ENCODE peak calls at places on chromosomes 6 and 20, in five cellular contexts. One of them, this sample, is unnamed. For H3K27me3, the result is how much of the 10 kb centered on the place peaks cover.

GRCh38 chr6:160461641-160462040 is 113.5 kb downstream of the SLC22A3 start:
- DNase-seq in CD4-positive, alpha-beta memory T cell: peak
- DNase-seq in bronchial epithelial cell: peak
- DNase-seq in CD8-positive, alpha-beta T cell: no peak
- DNase-seq in heart right ventricle: no peak
- DNase-seq in this sample: no peak

GRCh38 chr6:139757766-139758655 is 383.6 kb upstream of the CITED2 start:
- DNase-seq in heart right ventricle: no peak
- DNase-seq in CD4-positive, alpha-beta memory T cell: no peak
- DNase-seq in CD8-positive, alpha-beta T cell: no peak
- DNase-seq in bronchial epithelial cell: no peak
- DNase-seq in this sample: no peak

GRCh38 chr20:17680836-17681740 is 954 bp downstream of the RRBP1 start:
- DNase-seq in heart right ventricle: peak
- DNase-seq in CD4-positive, alpha-beta memory T cell: peak
- DNase-seq in CD8-positive, alpha-beta T cell: peak
- DNase-seq in bronchial epithelial cell: peak
- DNase-seq in this sample: peak

GRCh38 chr6:29733057-29733456 is 9.8 kb downstream of the HLA-F start:
- DNase-seq in heart right ventricle: no peak
- DNase-seq in bronchial epithelial cell: no peak
- DNase-seq in CD4-positive, alpha-beta memory T cell: no peak
- DNase-seq in CD8-positive, alpha-beta T cell: no peak
- DNase-seq in this sample: no peak

GRCh38 chr6:133681880-133682279 is 207.0 kb upstream of the TCF21 start:
- DNase-seq in bronchial epithelial cell: no peak
- DNase-seq in CD8-positive, alpha-beta T cell: no peak
- DNase-seq in CD4-positive, alpha-beta memory T cell: no peak
- DNase-seq in heart right ventricle: no peak
- DNase-seq in this sample: no peak

GRCh38 chr6:52546678-52547077 is 30.2 kb downstream of the TRAM2 start:
- DNase-seq in CD4-positive, alpha-beta memory T cell: no peak
- DNase-seq in bronchial epithelial cell: no peak
- DNase-seq in heart right ventricle: no peak
- DNase-seq in CD8-positive, alpha-beta T cell: no peak
- DNase-seq in this sample: peak

GRCh38 chr20:48006036-48006833 is 221.0 kb upstream of the SULF2 start:
- DNase-seq in CD8-positive, alpha-beta T cell: no peak
- DNase-seq in CD4-positive, alpha-beta memory T cell: no peak
- DNase-seq in heart right ventricle: no peak
- DNase-seq in bronchial epithelial cell: no peak
- DNase-seq in this sample: peak

GRCh38 chr20:47867831-47868230 is 82.5 kb upstream of the SULF2 start:
- DNase-seq in CD8-positive, alpha-beta T cell: no peak
- DNase-seq in heart right ventricle: no peak
- DNase-seq in CD4-positive, alpha-beta memory T cell: no peak
- DNase-seq in bronchial epithelial cell: no peak
- DNase-seq in this sample: no peak

GRCh38 chr6:110357298-110357695 is 852 bp downstream of the METTL24 start:
- DNase-seq in CD8-positive, alpha-beta T cell: no peak
- DNase-seq in bronchial epithelial cell: no peak
- DNase-seq in CD4-positive, alpha-beta memory T cell: no peak
- DNase-seq in heart right ventricle: no peak
- DNase-seq in this sample: no peak

GRCh38 chr20:34390769-34391447 is 27.8 kb downstream of the ITCH start:
- DNase-seq in CD4-positive, alpha-beta memory T cell: no peak
- DNase-seq in CD8-positive, alpha-beta T cell: peak
- DNase-seq in heart right ventricle: peak
- DNase-seq in bronchial epithelial cell: peak
- DNase-seq in this sample: no peak

GRCh38 chr6:35082733-35083403 is 58.3 kb downstream of the TCP11 start:
- DNase-seq in heart right ventricle: no peak
- DNase-seq in CD4-positive, alpha-beta memory T cell: no peak
- DNase-seq in bronchial epithelial cell: no peak
- DNase-seq in CD8-positive, alpha-beta T cell: no peak
- DNase-seq in this sample: no peak

GRCh38 chr20:64246616-64247311 is 8.8 kb upstream of the PCMTD2 start:
- DNase-seq in heart right ventricle: no peak
- DNase-seq in CD4-positive, alpha-beta memory T cell: no peak
- DNase-seq in bronchial epithelial cell: no peak
- DNase-seq in CD8-positive, alpha-beta T cell: no peak
- DNase-seq in this sample: no peak

GRCh38 chr6:96153775-96154174 is 138.0 kb downstream of the FUT9 start:
- DNase-seq in CD8-positive, alpha-beta T cell: no peak
- DNase-seq in heart right ventricle: no peak
- DNase-seq in CD4-positive, alpha-beta memory T cell: no peak
- DNase-seq in bronchial epithelial cell: no peak
- DNase-seq in this sample: no peak

GRCh38 chr6:21831531-21832291 is 238.2 kb downstream of the SOX4 start:
- DNase-seq in CD8-positive, alpha-beta T cell: no peak
- DNase-seq in heart right ventricle: no peak
- DNase-seq in bronchial epithelial cell: peak
- DNase-seq in CD4-positive, alpha-beta memory T cell: no peak
- DNase-seq in this sample: no peak

GRCh38 chr6:33160728-33161323 is 31.4 kb downstream of the COL11A2 start:
- DNase-seq in CD4-positive, alpha-beta memory T cell: no peak
- DNase-seq in bronchial epithelial cell: peak
- DNase-seq in heart right ventricle: no peak
- DNase-seq in CD8-positive, alpha-beta T cell: no peak
- DNase-seq in this sample: no peak

GRCh38 chr6:159933077-159933476 is 35.8 kb upstream of the IGF2R start:
- DNase-seq in CD4-positive, alpha-beta memory T cell: no peak
- DNase-seq in CD8-positive, alpha-beta T cell: no peak
- DNase-seq in heart right ventricle: no peak
- DNase-seq in bronchial epithelial cell: no peak
- DNase-seq in this sample: no peak

GRCh38 chr20:21102252-21102609 is 3.9 kb downstream of the LINC00237 start:
- DNase-seq in bronchial epithelial cell: no peak
- DNase-seq in CD8-positive, alpha-beta T cell: no peak
- DNase-seq in heart right ventricle: no peak
- DNase-seq in CD4-positive, alpha-beta memory T cell: peak
- DNase-seq in this sample: no peak

GRCh38 chr20:22905667-22906066 is 129.4 kb upstream of the SSTR4 start:
- DNase-seq in CD4-positive, alpha-beta memory T cell: no peak
- DNase-seq in CD8-positive, alpha-beta T cell: no peak
- DNase-seq in heart right ventricle: peak
- DNase-seq in bronchial epithelial cell: no peak
- DNase-seq in this sample: peak

GRCh38 chr6:43254138-43254817 is 11.0 kb downstream of the TTBK1 start:
- DNase-seq in bronchial epithelial cell: peak
- DNase-seq in heart right ventricle: no peak
- DNase-seq in CD8-positive, alpha-beta T cell: no peak
- DNase-seq in CD4-positive, alpha-beta memory T cell: no peak
- DNase-seq in this sample: no peak

GRCh38 chr20:25372584-25373336 is 17.9 kb downstream of the ABHD12 start:
- DNase-seq in bronchial epithelial cell: peak
- DNase-seq in CD8-positive, alpha-beta T cell: no peak
- DNase-seq in heart right ventricle: no peak
- DNase-seq in CD4-positive, alpha-beta memory T cell: no peak
- DNase-seq in this sample: no peak

GRCh38 chr20:10347481-10347880 is 86.5 kb downstream of the MKKS start:
- DNase-seq in bronchial epithelial cell: no peak
- DNase-seq in heart right ventricle: no peak
- DNase-seq in CD8-positive, alpha-beta T cell: no peak
- DNase-seq in CD4-positive, alpha-beta memory T cell: no peak
- DNase-seq in this sample: no peak

GRCh38 chr6:67896476-67896875 is 738.6 kb upstream of the ADGRB3 start:
- DNase-seq in CD8-positive, alpha-beta T cell: no peak
- DNase-seq in CD4-positive, alpha-beta memory T cell: no peak
- DNase-seq in bronchial epithelial cell: no peak
- DNase-seq in heart right ventricle: no peak
- DNase-seq in this sample: no peak

GRCh38 chr20:57450419-57450818 is 59.2 kb downstream of the RBM38 start:
- DNase-seq in bronchial epithelial cell: no peak
- DNase-seq in CD8-positive, alpha-beta T cell: no peak
- DNase-seq in heart right ventricle: peak
- DNase-seq in CD4-positive, alpha-beta memory T cell: no peak
- DNase-seq in this sample: peak

GRCh38 chr6:163414117-163414366 is 476 bp upstream of the QKI start:
- DNase-seq in bronchial epithelial cell: no peak
- DNase-seq in heart right ventricle: no peak
- DNase-seq in CD8-positive, alpha-beta T cell: no peak
- DNase-seq in CD4-positive, alpha-beta memory T cell: no peak
- DNase-seq in this sample: no peak

GRCh38 chr20:59159091-59159821 is 4.4 kb upstream of the ZNF831 start:
- DNase-seq in CD4-positive, alpha-beta memory T cell: peak
- DNase-seq in heart right ventricle: no peak
- DNase-seq in CD8-positive, alpha-beta T cell: peak
- DNase-seq in bronchial epithelial cell: no peak
- DNase-seq in this sample: no peak

GRCh38 chr20:46242390-46242789 is 65.9 kb downstream of the CDH22 start:
- DNase-seq in CD8-positive, alpha-beta T cell: no peak
- DNase-seq in heart right ventricle: no peak
- DNase-seq in bronchial epithelial cell: no peak
- DNase-seq in CD4-positive, alpha-beta memory T cell: no peak
- DNase-seq in this sample: no peak
- H3K27me3 ChIP-seq in CD8-positive, alpha-beta T cell: under half
- H3K27me3 ChIP-seq in heart right ventricle: under half
- H3K27me3 ChIP-seq in bronchial epithelial cell: under half
- H3K27me3 ChIP-seq in CD4-positive, alpha-beta memory T cell: under half
- H3K27me3 ChIP-seq in this sample: under half

GRCh38 chr20:38428800-38429199 is 6.3 kb downstream of the SNHG17 start:
- DNase-seq in bronchial epithelial cell: no peak
- DNase-seq in CD8-positive, alpha-beta T cell: no peak
- DNase-seq in CD4-positive, alpha-beta memory T cell: no peak
- DNase-seq in heart right ventricle: no peak
- DNase-seq in this sample: no peak

GRCh38 chr20:38432292-38432691 is 2.8 kb downstream of the SNHG17 start:
- DNase-seq in heart right ventricle: no peak
- DNase-seq in CD8-positive, alpha-beta T cell: no peak
- DNase-seq in CD4-positive, alpha-beta memory T cell: no peak
- DNase-seq in bronchial epithelial cell: no peak
- DNase-seq in this sample: no peak

GRCh38 chr20:38429301-38429700 is 5.8 kb downstream of the SNHG17 start:
- DNase-seq in CD4-positive, alpha-beta memory T cell: no peak
- DNase-seq in bronchial epithelial cell: no peak
- DNase-seq in heart right ventricle: no peak
- DNase-seq in CD8-positive, alpha-beta T cell: no peak
- DNase-seq in this sample: no peak

GRCh38 chr20:38433304-38433972 is 1.7 kb downstream of the SNHG17 start:
- DNase-seq in bronchial epithelial cell: no peak
- DNase-seq in CD8-positive, alpha-beta T cell: no peak
- DNase-seq in heart right ventricle: no peak
- DNase-seq in CD4-positive, alpha-beta memory T cell: no peak
- DNase-seq in this sample: no peak

GRCh38 chr20:38430679-38431325 is 4.3 kb downstream of the SNHG17 start:
- DNase-seq in bronchial epithelial cell: no peak
- DNase-seq in CD4-positive, alpha-beta memory T cell: no peak
- DNase-seq in CD8-positive, alpha-beta T cell: no peak
- DNase-seq in heart right ventricle: no peak
- DNase-seq in this sample: no peak
- H3K4me3 ChIP-seq in bronchial epithelial cell: no peak
- H3K4me3 ChIP-seq in CD4-positive, alpha-beta memory T cell: no peak
- H3K4me3 ChIP-seq in CD8-positive, alpha-beta T cell: no peak
- H3K4me3 ChIP-seq in heart right ventricle: no peak
- H3K4me3 ChIP-seq in this sample: no peak

GRCh38 chr6:157943249-157943963 is 38.3 kb upstream of the SYNJ2 start:
- DNase-seq in heart right ventricle: no peak
- DNase-seq in bronchial epithelial cell: no peak
- DNase-seq in CD4-positive, alpha-beta memory T cell: no peak
- DNase-seq in CD8-positive, alpha-beta T cell: no peak
- DNase-seq in this sample: no peak

GRCh38 chr6:157946053-157946617 is 35.5 kb upstream of the SYNJ2 start:
- DNase-seq in heart right ventricle: no peak
- DNase-seq in CD4-positive, alpha-beta memory T cell: no peak
- DNase-seq in CD8-positive, alpha-beta T cell: no peak
- DNase-seq in bronchial epithelial cell: no peak
- DNase-seq in this sample: no peak

GRCh38 chr6:157943964-157944283 is 37.7 kb upstream of the SYNJ2 start:
- DNase-seq in CD8-positive, alpha-beta T cell: no peak
- DNase-seq in heart right ventricle: no peak
- DNase-seq in bronchial epithelial cell: no peak
- DNase-seq in CD4-positive, alpha-beta memory T cell: no peak
- DNase-seq in this sample: no peak

GRCh38 chr6:157946865-157947532 is 34.7 kb upstream of the SYNJ2 start:
- DNase-seq in CD4-positive, alpha-beta memory T cell: no peak
- DNase-seq in CD8-positive, alpha-beta T cell: no peak
- DNase-seq in heart right ventricle: no peak
- DNase-seq in bronchial epithelial cell: no peak
- DNase-seq in this sample: no peak

GRCh38 chr6:157944983-157945931 is 36.4 kb upstream of the SYNJ2 start:
- DNase-seq in bronchial epithelial cell: no peak
- DNase-seq in CD4-positive, alpha-beta memory T cell: no peak
- DNase-seq in CD8-positive, alpha-beta T cell: no peak
- DNase-seq in heart right ventricle: no peak
- DNase-seq in this sample: no peak
- H3K27me3 ChIP-seq in bronchial epithelial cell: under half
- H3K27me3 ChIP-seq in CD4-positive, alpha-beta memory T cell: under half
- H3K27me3 ChIP-seq in CD8-positive, alpha-beta T cell: under half
- H3K27me3 ChIP-seq in heart right ventricle: under half
- H3K27me3 ChIP-seq in this sample: under half

GRCh38 chr6:42043787-42044475 is 6.4 kb upstream of the TAF8 start:
- DNase-seq in CD4-positive, alpha-beta memory T cell: peak
- DNase-seq in CD8-positive, alpha-beta T cell: peak
- DNase-seq in bronchial epithelial cell: peak
- DNase-seq in heart right ventricle: peak
- DNase-seq in this sample: peak
- H3K4me3 ChIP-seq in CD4-positive, alpha-beta memory T cell: peak
- H3K4me3 ChIP-seq in CD8-positive, alpha-beta T cell: peak
- H3K4me3 ChIP-seq in bronchial epithelial cell: no peak
- H3K4me3 ChIP-seq in heart right ventricle: peak
- H3K4me3 ChIP-seq in this sample: no peak

GRCh38 chr20:29408034-29408695 is 1849.3 kb upstream of the DEFB115 start:
- DNase-seq in CD8-positive, alpha-beta T cell: no peak
- DNase-seq in bronchial epithelial cell: no peak
- DNase-seq in heart right ventricle: no peak
- DNase-seq in CD4-positive, alpha-beta memory T cell: no peak
- DNase-seq in this sample: no peak

GRCh38 chr20:29409833-29410804 is 1847.3 kb upstream of the DEFB115 start:
- DNase-seq in bronchial epithelial cell: no peak
- DNase-seq in heart right ventricle: no peak
- DNase-seq in CD4-positive, alpha-beta memory T cell: no peak
- DNase-seq in CD8-positive, alpha-beta T cell: no peak
- DNase-seq in this sample: no peak

DNA sequence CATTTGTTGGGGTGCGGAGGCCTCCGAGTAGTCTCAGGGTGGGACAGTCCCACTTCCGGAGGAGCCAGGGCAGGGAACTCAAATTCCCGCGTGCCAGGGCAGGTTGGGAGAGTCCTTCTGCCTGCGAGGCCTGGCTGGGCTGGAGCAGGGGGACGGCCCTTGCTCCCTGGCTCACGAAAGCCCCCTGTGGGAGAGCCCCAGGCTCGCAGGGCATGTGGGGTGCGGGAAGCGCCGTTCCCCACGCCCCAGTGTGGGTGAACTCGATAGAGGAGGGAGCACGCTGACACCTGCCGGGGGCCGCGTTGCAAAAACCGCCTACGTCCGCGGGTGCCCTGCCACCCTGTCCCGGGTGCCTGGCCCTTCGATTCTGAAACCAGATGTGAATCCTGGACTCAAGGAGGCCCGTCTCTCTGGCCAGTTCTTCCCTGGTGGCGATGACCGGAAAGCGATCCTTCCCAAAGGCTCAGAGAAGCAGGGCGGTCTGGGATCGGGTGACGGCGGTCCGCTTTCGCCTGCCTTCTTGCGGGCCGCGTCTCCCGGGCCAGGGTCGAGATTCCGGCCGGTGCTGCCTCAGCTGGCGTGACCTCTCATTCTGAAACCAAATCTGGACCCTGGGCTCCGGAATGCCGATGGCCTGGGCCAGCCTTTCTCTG is 1846.5 kb upstream of the DEFB115 start:
- DNase-seq in heart right ventricle: no peak
- DNase-seq in CD8-positive, alpha-beta T cell: no peak
- DNase-seq in bronchial epithelial cell: no peak
- DNase-seq in CD4-positive, alpha-beta memory T cell: no peak
- DNase-seq in this sample: no peak
- H3K27me3 ChIP-seq in heart right ventricle: under half
- H3K27me3 ChIP-seq in CD8-positive, alpha-beta T cell: under half
- H3K27me3 ChIP-seq in bronchial epithelial cell: under half
- H3K27me3 ChIP-seq in CD4-positive, alpha-beta memory T cell: under half
- H3K27me3 ChIP-seq in this sample: under half